ENCODE peak calls at places on chromosomes 6 and 20, in ten cellular contexts. P is NCI-H460; I is psoas muscle; J is frontal cortex; C is NCI-H524; X is stimulated activated CD4-positive, alpha-beta T cell treated with anti-CD3 and anti-CD28 coated beads, Interleukin-2, amount 100 ng/mL, for 48 hours; Z is pons; E is Calu3; D is foreskin fibroblast; Y is GM04504. H is an unnamed sample.

GRCh38 chr6:5084787-5085637 is at the start of gene PPP1R3G:
- DNase-seq in X (no peak), Z (no peak), J (peak), Y (no peak), P (no peak), E (peak), I (peak), C (peak), D (peak), H (peak)

GRCh38 chr20:15643713-15644112 is 929.5 kb downstream of the KIF16B start:
- DNase-seq in P (no peak), Z (no peak), J (no peak), Y (no peak), I (no peak), D (peak), E (peak), C (no peak), X (no peak), H (no peak)

GRCh38 chr6:44096615-44097014 is 30.6 kb downstream of the MRPL14 start:
- DNase-seq in E (peak), Y (peak), Z (peak), D (peak), I (peak), J (peak), X (peak), P (peak), C (peak), H (peak)

GRCh38 chr6:148507774-148508173 is 165.1 kb downstream of the SASH1 start:
- DNase-seq in I (peak), Z (no peak), D (peak), E (no peak), X (no peak), Y (no peak), C (no peak), P (no peak), J (no peak), H (no peak)

GRCh38 chr20:4737857-4738627 is 16.3 kb downstream of the PRND start:
- DNase-seq in D (no peak), J (no peak), X (no peak), Y (no peak), C (no peak), P (no peak), Z (no peak), I (no peak), E (no peak), H (no peak)

GRCh38 chr20:37381621-37382538 is 35.9 kb downstream of the SRC start:
- DNase-seq in P (no peak), J (no peak), Z (no peak), D (no peak), I (no peak), C (no peak), E (no peak), Y (no peak), X (no peak), H (no peak)

GRCh38 chr6:13466304-13467215 is 20.8 kb downstream of the GFOD1 start:
- DNase-seq in P (no peak), D (no peak), J (no peak), Z (no peak), C (no peak), E (no peak), X (no peak), Y (no peak), I (no peak), H (no peak)

GRCh38 chr6:54801244-54801643 is 45.3 kb upstream of the FAM83B start:
- DNase-seq in X (no peak), I (no peak), E (no peak), J (no peak), C (no peak), Y (no peak), P (no peak), D (no peak), Z (no peak), H (no peak)

GRCh38 chr20:460707-461106 is 1.6 kb downstream of the TBC1D20 start:
- DNase-seq in P (no peak), I (no peak), D (peak), Y (no peak), C (no peak), X (no peak), E (no peak), Z (peak), J (no peak), H (no peak)